ENCODE peak calls at places on chromosomes 3 and 15, in six cellular contexts. G is IMR-90, E is Peyer's patch, T is heart left ventricle, X is breast epithelium, N is sigmoid colon. J is an unnamed sample.

GRCh38 chr3:181052256-181052655 is 62.7 kb upstream of the DNAJC19 start:
- DNase-seq in E (no peak), T (no peak), X (no peak), N (no peak), G (no peak), J (no peak)

GRCh38 chr15:50227076-50227475 is 38.5 kb downstream of the HDC start:
- DNase-seq in G (peak; percentile 88), E (no peak), N (no peak), X (no peak), T (no peak), J (no peak)

GRCh38 chr3:111971533-111971932 is 7.3 kb upstream of the ABHD10 start:
- DNase-seq in X (no peak), N (no peak), E (no peak), T (peak; percentile 85), G (no peak), J (no peak)

GRCh38 chr3:186609247-186609868 is 3.5 kb upstream of the AHSG start:
- DNase-seq in T (no peak), E (peak; percentile 70), N (no peak), X (no peak), G (no peak), J (peak; percentile 41)

GRCh38 chr3:99365396-99365795 is 273.0 kb upstream of the COL8A1 start:
- DNase-seq in G (no peak), N (no peak), E (no peak), T (no peak), X (no peak), J (no peak)

GRCh38 chr3:58222161-58222724 is 11.5 kb upstream of the DNASE1L3 start:
- DNase-seq in T (no peak), E (no peak), X (no peak), N (no peak), G (no peak), J (no peak)

GRCh38 chr3:154656496-154656895 is 226.5 kb upstream of the GPR149 start:
- DNase-seq in X (no peak), G (no peak), N (no peak), E (no peak), T (no peak), J (no peak)

GRCh38 chr3:136938334-136938733 is 19.4 kb upstream of the IL20RB start:
- DNase-seq in N (no peak), G (peak; percentile 65), E (no peak), T (no peak), X (no peak), J (no peak)

GRCh38 chr3:18201315-18201714 is 223.8 kb downstream of the SATB1 start:
- DNase-seq in N (no peak), E (no peak), T (no peak), X (no peak), G (no peak), J (no peak)
- H3K9me3 ChIP-seq in N (no peaks in the 10 kb centered on the region), E (no peaks in the 10 kb centered on the region), T (peaks cover 16% of the 10 kb centered on the region), X (peaks cover 9% of the 10 kb centered on the region), G (no peaks in the 10 kb centered on the region), J (no peaks in the 10 kb centered on the region)

GRCh38 chr3:52973806-52974205 is 72.1 kb downstream of the SFMBT1 start:
- DNase-seq in G (peak; percentile 59), T (no peak), N (no peak), E (no peak), X (no peak), J (no peak)

GRCh38 chr3:52967398-52967797 is 70.0 kb upstream of the STIMATE start:
- DNase-seq in T (no peak), N (no peak), E (no peak), G (no peak), X (no peak), J (no peak)

DNA sequence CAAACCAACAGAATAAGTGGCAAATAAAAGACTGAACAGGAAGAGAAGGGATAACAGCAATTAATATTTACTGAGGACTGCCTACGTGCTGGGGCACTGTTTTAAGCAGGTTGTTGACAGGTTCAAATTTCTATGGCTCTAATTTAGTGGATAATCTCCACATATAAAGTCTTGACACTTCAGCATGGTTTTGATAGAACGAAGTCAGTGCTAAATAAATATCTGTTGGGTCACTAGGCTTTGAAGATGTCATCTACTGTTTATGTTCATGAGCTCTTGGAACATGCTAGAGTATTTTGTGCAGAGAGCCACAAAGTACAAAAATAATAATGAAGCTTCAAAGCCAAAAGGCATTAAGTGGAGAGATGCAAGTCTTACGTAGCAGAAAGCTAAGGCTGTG is 74.0 kb downstream of the SFMBT1 start:
- DNase-seq in X (no peak), N (no peak), T (no peak), E (no peak), G (no peak), J (no peak)
- TF ChIP-seq POLR2A in X (no peak), N (no peak), T (no peak), E (no peak), G (no peak), J (no peak)

GRCh38 chr15:27414168-27414870 is 443.3 kb downstream of the GABRG3 start:
- DNase-seq in E (no peak), T (no peak), X (no peak), N (no peak), G (no peak), J (no peak)
- H3K9me3 ChIP-seq in E (no peaks in the 10 kb centered on the region), T (no peaks in the 10 kb centered on the region), X (no peaks in the 10 kb centered on the region), N (no peaks in the 10 kb centered on the region), G (peaks cover 31% of the 10 kb centered on the region), J (peaks cover 4% of the 10 kb centered on the region)

DNA sequence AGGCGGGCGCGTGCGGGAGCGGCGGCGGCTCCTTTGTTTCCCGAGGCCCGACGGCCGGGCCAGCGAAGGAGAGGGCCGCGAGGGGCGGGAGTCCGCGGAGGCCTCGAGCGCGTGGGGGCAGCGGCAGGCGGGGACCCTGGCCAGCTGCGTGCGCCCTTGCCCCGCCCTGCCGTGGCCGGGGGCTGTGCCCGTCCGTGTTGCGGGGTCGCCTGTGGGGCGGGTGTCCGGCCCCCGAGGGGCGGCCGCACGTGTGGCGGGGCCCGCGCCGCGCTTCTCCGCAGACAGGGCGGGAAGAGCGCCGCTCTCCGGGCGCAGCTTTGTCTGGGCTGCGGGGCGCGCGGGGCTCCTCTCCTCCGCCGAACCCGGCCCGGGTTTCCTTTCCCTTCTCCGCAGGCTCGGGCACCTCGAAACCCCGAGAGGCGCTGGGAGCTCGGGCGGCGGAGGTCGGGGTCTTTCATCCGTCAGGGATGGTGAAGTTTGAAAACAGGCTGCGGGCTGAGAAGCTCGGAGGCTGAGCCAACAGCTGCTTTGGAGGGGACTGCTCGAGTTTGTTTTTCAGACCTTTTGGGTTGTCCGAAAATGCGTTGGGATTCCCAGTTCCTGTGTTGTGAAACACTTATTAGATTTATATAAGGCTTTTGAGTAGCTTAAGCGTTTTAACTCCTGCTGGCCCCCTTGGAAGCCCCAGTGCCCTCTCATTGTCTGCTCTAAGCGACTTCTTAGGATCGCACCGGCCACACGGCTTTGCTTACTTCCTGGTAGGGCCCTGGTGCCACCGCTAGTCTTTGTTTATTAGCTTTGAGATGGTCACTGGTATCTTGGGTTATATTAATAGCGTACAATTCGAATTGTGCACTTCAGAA is 817 bp downstream of the USP3 start:
- DNase-seq in T (peak; percentile 72), X (peak; percentile 54), E (peak; percentile 90), N (peak; percentile 82), G (peak; percentile 51), J (peak; percentile 77)
- TF ChIP-seq POLR2A in T (no peak), X (no peak), E (peak; percentile 43), N (no peak), G (no peak), J (no peak)

DNA sequence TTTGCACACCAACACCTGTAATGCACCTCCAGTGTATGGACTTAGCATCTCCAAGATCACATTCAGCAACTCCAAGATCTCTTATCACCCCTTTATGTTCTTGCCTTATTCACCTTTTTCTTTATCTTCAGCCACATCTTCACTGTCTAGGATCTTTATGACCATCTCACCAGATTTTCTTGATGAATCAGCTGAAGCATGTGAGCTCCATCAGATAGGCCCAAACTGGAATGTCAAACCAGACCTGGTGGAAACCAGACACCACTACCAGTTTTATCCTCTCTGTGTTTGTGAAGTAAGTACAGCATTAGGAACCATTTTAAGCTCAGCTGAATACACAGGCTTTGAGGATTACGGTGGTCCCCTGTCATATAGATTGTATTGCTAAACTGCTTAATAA is 330.4 kb upstream of the NDN start:
- DNase-seq in T (no peak), X (no peak), E (no peak), N (no peak), G (no peak), J (no peak)
- H3K9me3 ChIP-seq in T (no peaks in the 10 kb centered on the region), X (peaks cover 9% of the 10 kb centered on the region), E (no peaks in the 10 kb centered on the region), N (no peaks in the 10 kb centered on the region), G (peaks cover 3% of the 10 kb centered on the region), J (peaks cover 9% of the 10 kb centered on the region)

GRCh38 chr15:59611277-59612260 is at the start of gene GCNT3:
- DNase-seq in G (peak; percentile 12), N (no peak), X (no peak), E (peak; percentile 75), T (no peak), J (no peak)

GRCh38 chr15:59615661-59616060 is 4.1 kb downstream of the GCNT3 start:
- DNase-seq in G (no peak), T (no peak), X (no peak), E (no peak), N (no peak), J (no peak)

GRCh38 chr15:59622289-59622688 is 10.7 kb downstream of the GCNT3 start:
- DNase-seq in T (no peak), N (no peak), G (peak; percentile 34), E (peak; percentile 87), X (no peak), J (peak; percentile 66)

GRCh38 chr15:59614153-59614552 is 2.6 kb downstream of the GCNT3 start:
- DNase-seq in E (no peak), T (no peak), N (no peak), G (no peak), X (no peak), J (no peak)

DNA sequence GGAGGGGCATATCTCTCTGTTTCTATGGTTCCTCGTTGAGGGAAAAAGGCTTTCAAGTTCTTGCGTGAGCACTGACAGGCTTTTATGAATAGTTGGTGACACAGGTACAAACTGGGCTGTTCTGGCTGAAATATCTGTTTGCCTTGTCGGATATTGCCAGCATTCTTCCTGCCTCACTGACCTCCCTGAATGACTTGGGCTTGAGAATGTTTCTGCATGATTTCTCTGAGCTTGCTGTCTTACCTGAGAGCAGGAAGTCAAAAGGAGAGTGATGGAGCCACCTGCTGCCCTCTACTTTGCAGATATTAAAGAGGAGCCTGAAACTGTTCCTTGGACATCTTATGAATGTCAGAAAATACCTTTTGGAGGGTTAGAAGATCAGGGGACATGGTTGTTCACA is 4.8 kb downstream of the GCNT3 start:
- DNase-seq in X (no peak), E (no peak), G (no peak), N (no peak), T (no peak), J (no peak)
- TF ChIP-seq POLR2A in X (no peak), E (no peak), G (no peak), N (no peak), T (no peak), J (no peak)

GRCh38 chr15:25241241-25241801 is 197.5 kb downstream of the UBE3A start:
- DNase-seq in T (peak; percentile 15), G (no peak), X (no peak), E (no peak), N (no peak), J (no peak)
- H3K9me3 ChIP-seq in T (peaks cover 8% of the 10 kb centered on the region), G (peaks cover 74% of the 10 kb centered on the region), X (peaks cover 96% of the 10 kb centered on the region), E (no peaks in the 10 kb centered on the region), N (peaks cover 6% of the 10 kb centered on the region), J (peaks cover 50% of the 10 kb centered on the region)

DNA sequence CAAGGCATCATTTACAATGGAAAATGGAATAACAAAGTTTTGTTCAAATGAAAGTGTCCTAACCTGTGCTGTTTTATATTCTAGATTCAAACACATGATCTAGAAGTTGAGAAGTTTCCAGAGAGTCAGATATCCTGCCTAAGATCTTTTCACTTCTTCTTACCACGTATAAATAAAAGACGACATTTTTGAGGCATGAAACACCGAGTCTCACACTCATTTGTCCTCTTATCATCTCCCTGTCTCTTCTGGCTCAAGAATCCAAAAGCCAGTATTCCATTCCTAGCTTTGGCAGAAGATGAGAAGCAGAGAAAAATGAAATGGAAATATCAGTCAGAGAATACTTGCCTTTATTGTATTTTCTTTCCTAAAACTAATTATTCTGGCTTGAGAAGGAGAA is 738.6 kb upstream of the NR2F2 start:
- DNase-seq in X (no peak), G (no peak), E (no peak), T (no peak), N (no peak), J (no peak)
- TF ChIP-seq POLR2A in X (no peak), G (no peak), E (no peak), T (no peak), N (no peak), J (no peak)

J was measured in stomach.